ENCODE peak calls at places on chromosomes 2 and 18, in seven cellular contexts. Q, D, J, Y, W, T and N are unnamed samples.

GRCh38 chr2:234403074-234403473 is 93.8 kb downstream of the ARL4C start:
- DNase-seq in Q (no peak), D (no peak), J (no peak), Y (no peak), W (peak), T (no peak), N (no peak)

GRCh38 chr18:58046794-58047555 is 2.9 kb downstream of the NEDD4L start:
- DNase-seq in Q (no peak), D (no peak), J (no peak), Y (no peak), W (no peak), T (no peak), N (no peak)

GRCh38 chr2:46929612-46930011 is 14.0 kb upstream of the MCFD2 start:
- DNase-seq in Q (no peak), D (no peak), J (no peak), Y (no peak), W (peak), T (no peak), N (no peak)

GRCh38 chr2:29699045-29699444 is 222.3 kb downstream of the ALK start:
- DNase-seq in Q (no peak), D (no peak), J (no peak), Y (no peak), W (no peak), T (no peak), N (no peak)

GRCh38 chr2:193199322-193199721 is 1004.6 kb upstream of the TMEFF2 start:
- DNase-seq in Q (no peak), D (no peak), J (no peak), Y (no peak), W (no peak), T (no peak), N (no peak)

GRCh38 chr18:37762076-37762475 is 196.5 kb upstream of the CELF4 start:
- DNase-seq in Q (no peak), D (no peak), J (no peak), Y (no peak), W (no peak), T (no peak), N (no peak)

GRCh38 chr2:207704031-207704430 is 7.4 kb upstream of the CCNYL1 start:
- DNase-seq in Q (no peak), D (no peak), J (no peak), Y (no peak), W (no peak), T (no peak), N (no peak)

GRCh38 chr2:109129356-109129920 is 433 bp downstream of the SH3RF3 start:
- DNase-seq in Q (no peak), D (peak), J (no peak), Y (peak), W (peak), T (peak), N (peak)

GRCh38 chr2:75465317-75465998 is 95.3 kb downstream of the EVA1A start:
- DNase-seq in Q (no peak), D (no peak), J (no peak), Y (no peak), W (peak), T (no peak), N (no peak)